ENCODE peak calls at places on chromosome 15, in ten cellular contexts. One of them, this sample, is unnamed.

GRCh38 chr15:88438181-88438580 is 29.0 kb downstream of the MRPL46 start:
- DNase-seq in left ventricle myocardium inferior: no peak
- DNase-seq in bronchial epithelial cell: no peak
- DNase-seq in Calu3: no peak
- DNase-seq in cardiac fibroblast: no peak
- DNase-seq in A549: no peak
- DNase-seq in HFFc6: no peak
- DNase-seq in MM.1S: no peak
- DNase-seq in fibroblast of pulmonary artery: no peak
- DNase-seq in uterus: no peak
- DNase-seq in this sample: no peak

GRCh38 chr15:69415381-69415780 is 1.2 kb downstream of the KIF23 start:
- DNase-seq in left ventricle myocardium inferior: no peak
- DNase-seq in bronchial epithelial cell: no peak
- DNase-seq in Calu3: no peak
- DNase-seq in cardiac fibroblast: peak
- DNase-seq in A549: no peak
- DNase-seq in HFFc6: no peak
- DNase-seq in MM.1S: no peak
- DNase-seq in fibroblast of pulmonary artery: peak
- DNase-seq in uterus: no peak
- DNase-seq in this sample: no peak

GRCh38 chr15:76012021-76012551 is at the start of gene NRG4:
- DNase-seq in left ventricle myocardium inferior: no peak
- DNase-seq in bronchial epithelial cell: peak
- DNase-seq in Calu3: peak
- DNase-seq in cardiac fibroblast: peak
- DNase-seq in A549: peak
- DNase-seq in HFFc6: no peak
- DNase-seq in MM.1S: no peak
- DNase-seq in fibroblast of pulmonary artery: peak
- DNase-seq in uterus: no peak
- DNase-seq in this sample: no peak

GRCh38 chr15:57635300-57635944 is 43.7 kb downstream of the MYZAP start:
- DNase-seq in left ventricle myocardium inferior: peak
- DNase-seq in bronchial epithelial cell: no peak
- DNase-seq in Calu3: no peak
- DNase-seq in cardiac fibroblast: no peak
- DNase-seq in A549: no peak
- DNase-seq in HFFc6: no peak
- DNase-seq in MM.1S: no peak
- DNase-seq in fibroblast of pulmonary artery: no peak
- DNase-seq in uterus: no peak
- DNase-seq in this sample: no peak

GRCh38 chr15:74978503-74978902 is 16.9 kb upstream of the SCAMP5 start:
- DNase-seq in left ventricle myocardium inferior: no peak
- DNase-seq in bronchial epithelial cell: peak
- DNase-seq in Calu3: no peak
- DNase-seq in cardiac fibroblast: peak
- DNase-seq in A549: no peak
- DNase-seq in HFFc6: no peak
- DNase-seq in MM.1S: no peak
- DNase-seq in fibroblast of pulmonary artery: peak
- DNase-seq in uterus: no peak
- DNase-seq in this sample: peak

GRCh38 chr15:39543651-39544050 is 37.2 kb upstream of the THBS1 start:
- DNase-seq in left ventricle myocardium inferior: no peak
- DNase-seq in bronchial epithelial cell: no peak
- DNase-seq in Calu3: no peak
- DNase-seq in cardiac fibroblast: peak
- DNase-seq in A549: peak
- DNase-seq in HFFc6: no peak
- DNase-seq in MM.1S: no peak
- DNase-seq in fibroblast of pulmonary artery: peak
- DNase-seq in uterus: no peak
- DNase-seq in this sample: no peak

GRCh38 chr15:64690578-64691296 is 84.7 kb downstream of the RBPMS2 start:
- DNase-seq in left ventricle myocardium inferior: no peak
- DNase-seq in bronchial epithelial cell: no peak
- DNase-seq in Calu3: no peak
- DNase-seq in cardiac fibroblast: no peak
- DNase-seq in A549: no peak
- DNase-seq in HFFc6: no peak
- DNase-seq in MM.1S: no peak
- DNase-seq in fibroblast of pulmonary artery: no peak
- DNase-seq in uterus: no peak
- DNase-seq in this sample: no peak

GRCh38 chr15:40964634-40965033 is 11.4 kb downstream of the CHAC1 start:
- DNase-seq in left ventricle myocardium inferior: no peak
- DNase-seq in bronchial epithelial cell: no peak
- DNase-seq in Calu3: no peak
- DNase-seq in cardiac fibroblast: no peak
- DNase-seq in A549: no peak
- DNase-seq in HFFc6: no peak
- DNase-seq in MM.1S: no peak
- DNase-seq in fibroblast of pulmonary artery: no peak
- DNase-seq in uterus: no peak
- DNase-seq in this sample: no peak

GRCh38 chr15:72584006-72584405 is 70.5 kb upstream of the GOLGA6B start:
- DNase-seq in left ventricle myocardium inferior: no peak
- DNase-seq in bronchial epithelial cell: no peak
- DNase-seq in Calu3: no peak
- DNase-seq in cardiac fibroblast: no peak
- DNase-seq in A549: no peak
- DNase-seq in HFFc6: peak
- DNase-seq in MM.1S: no peak
- DNase-seq in fibroblast of pulmonary artery: peak
- DNase-seq in uterus: no peak
- DNase-seq in this sample: no peak

GRCh38 chr15:51736646-51737537 is 563 bp downstream of the LYSMD2 start:
- DNase-seq in left ventricle myocardium inferior: peak
- DNase-seq in bronchial epithelial cell: no peak
- DNase-seq in Calu3: peak
- DNase-seq in cardiac fibroblast: peak
- DNase-seq in A549: peak
- DNase-seq in HFFc6: no peak
- DNase-seq in MM.1S: no peak
- DNase-seq in fibroblast of pulmonary artery: no peak
- DNase-seq in uterus: peak
- DNase-seq in this sample: peak

GRCh38 chr15:27538325-27538724 is 560.8 kb downstream of the OCA2 start:
- DNase-seq in left ventricle myocardium inferior: no peak
- DNase-seq in bronchial epithelial cell: no peak
- DNase-seq in Calu3: no peak
- DNase-seq in cardiac fibroblast: no peak
- DNase-seq in A549: no peak
- DNase-seq in HFFc6: no peak
- DNase-seq in MM.1S: no peak
- DNase-seq in fibroblast of pulmonary artery: no peak
- DNase-seq in uterus: no peak
- DNase-seq in this sample: no peak

GRCh38 chr15:72082176-72082575 is 35.8 kb downstream of the MYO9A start:
- DNase-seq in left ventricle myocardium inferior: no peak
- DNase-seq in bronchial epithelial cell: no peak
- DNase-seq in Calu3: no peak
- DNase-seq in cardiac fibroblast: no peak
- DNase-seq in A549: no peak
- DNase-seq in HFFc6: no peak
- DNase-seq in MM.1S: no peak
- DNase-seq in fibroblast of pulmonary artery: no peak
- DNase-seq in uterus: no peak
- DNase-seq in this sample: no peak

GRCh38 chr15:36903922-36904479 is 196.3 kb downstream of the MEIS2 start:
- DNase-seq in left ventricle myocardium inferior: no peak
- DNase-seq in bronchial epithelial cell: peak
- DNase-seq in Calu3: peak
- DNase-seq in cardiac fibroblast: no peak
- DNase-seq in A549: no peak
- DNase-seq in HFFc6: no peak
- DNase-seq in MM.1S: no peak
- DNase-seq in fibroblast of pulmonary artery: no peak
- DNase-seq in uterus: no peak
- DNase-seq in this sample: no peak

GRCh38 chr15:57598346-57598745 is 6.6 kb downstream of the MYZAP start:
- DNase-seq in left ventricle myocardium inferior: no peak
- DNase-seq in bronchial epithelial cell: no peak
- DNase-seq in Calu3: no peak
- DNase-seq in cardiac fibroblast: no peak
- DNase-seq in A549: no peak
- DNase-seq in HFFc6: no peak
- DNase-seq in MM.1S: no peak
- DNase-seq in fibroblast of pulmonary artery: no peak
- DNase-seq in uterus: no peak
- DNase-seq in this sample: no peak

GRCh38 chr15:91424001-91424400 is 323.9 kb downstream of the SV2B start:
- DNase-seq in left ventricle myocardium inferior: no peak
- DNase-seq in bronchial epithelial cell: no peak
- DNase-seq in Calu3: no peak
- DNase-seq in cardiac fibroblast: no peak
- DNase-seq in A549: no peak
- DNase-seq in HFFc6: no peak
- DNase-seq in MM.1S: no peak
- DNase-seq in fibroblast of pulmonary artery: no peak
- DNase-seq in uterus: no peak
- DNase-seq in this sample: no peak

GRCh38 chr15:83943043-83943442 is 289.1 kb downstream of the ADAMTSL3 start:
- DNase-seq in left ventricle myocardium inferior: no peak
- DNase-seq in bronchial epithelial cell: peak
- DNase-seq in Calu3: no peak
- DNase-seq in cardiac fibroblast: peak
- DNase-seq in A549: no peak
- DNase-seq in HFFc6: no peak
- DNase-seq in MM.1S: no peak
- DNase-seq in fibroblast of pulmonary artery: no peak
- DNase-seq in uterus: no peak
- DNase-seq in this sample: no peak

GRCh38 chr15:98734472-98735284 is 86.3 kb downstream of the IGF1R start:
- DNase-seq in left ventricle myocardium inferior: no peak
- DNase-seq in bronchial epithelial cell: peak
- DNase-seq in Calu3: no peak
- DNase-seq in cardiac fibroblast: peak
- DNase-seq in A549: no peak
- DNase-seq in HFFc6: no peak
- DNase-seq in MM.1S: no peak
- DNase-seq in fibroblast of pulmonary artery: no peak
- DNase-seq in uterus: no peak
- DNase-seq in this sample: no peak

GRCh38 chr15:64883997-64884511 is 27.6 kb upstream of the ANKDD1A start:
- DNase-seq in left ventricle myocardium inferior: peak
- DNase-seq in bronchial epithelial cell: peak
- DNase-seq in Calu3: peak
- DNase-seq in cardiac fibroblast: peak
- DNase-seq in A549: peak
- DNase-seq in HFFc6: peak
- DNase-seq in MM.1S: no peak
- DNase-seq in fibroblast of pulmonary artery: peak
- DNase-seq in uterus: peak
- DNase-seq in this sample: peak

GRCh38 chr15:75661041-75661778 is 13.5 kb downstream of the SNX33 start:
- DNase-seq in left ventricle myocardium inferior: peak
- DNase-seq in bronchial epithelial cell: peak
- DNase-seq in Calu3: peak
- DNase-seq in cardiac fibroblast: peak
- DNase-seq in A549: peak
- DNase-seq in HFFc6: peak
- DNase-seq in MM.1S: no peak
- DNase-seq in fibroblast of pulmonary artery: peak
- DNase-seq in uterus: peak
- DNase-seq in this sample: no peak

GRCh38 chr15:31265090-31265870 is 61.4 kb upstream of the KLF13 start:
- DNase-seq in left ventricle myocardium inferior: peak
- DNase-seq in bronchial epithelial cell: no peak
- DNase-seq in Calu3: no peak
- DNase-seq in cardiac fibroblast: no peak
- DNase-seq in A549: no peak
- DNase-seq in HFFc6: no peak
- DNase-seq in MM.1S: no peak
- DNase-seq in fibroblast of pulmonary artery: no peak
- DNase-seq in uterus: no peak
- DNase-seq in this sample: no peak

GRCh38 chr15:89673162-89673506 is 6.0 kb downstream of the PLIN1 start:
- DNase-seq in left ventricle myocardium inferior: no peak
- DNase-seq in bronchial epithelial cell: peak
- DNase-seq in Calu3: no peak
- DNase-seq in cardiac fibroblast: peak
- DNase-seq in A549: peak
- DNase-seq in HFFc6: no peak
- DNase-seq in MM.1S: peak
- DNase-seq in fibroblast of pulmonary artery: peak
- DNase-seq in uterus: no peak
- DNase-seq in this sample: peak

GRCh38 chr15:45268135-45268534 is 16.1 kb downstream of the SLC28A2 start:
- DNase-seq in left ventricle myocardium inferior: no peak
- DNase-seq in bronchial epithelial cell: peak
- DNase-seq in Calu3: peak
- DNase-seq in cardiac fibroblast: no peak
- DNase-seq in A549: peak
- DNase-seq in HFFc6: no peak
- DNase-seq in MM.1S: no peak
- DNase-seq in fibroblast of pulmonary artery: no peak
- DNase-seq in uterus: no peak
- DNase-seq in this sample: peak
- TF ChIP-seq CTCF in left ventricle myocardium inferior: no peak
- TF ChIP-seq CTCF in bronchial epithelial cell: peak
- TF ChIP-seq CTCF in Calu3: peak
- TF ChIP-seq CTCF in cardiac fibroblast: no peak
- TF ChIP-seq CTCF in A549: no peak
- TF ChIP-seq CTCF in HFFc6: peak
- TF ChIP-seq CTCF in MM.1S: peak
- TF ChIP-seq CTCF in fibroblast of pulmonary artery: no peak
- TF ChIP-seq CTCF in uterus: no peak
- TF ChIP-seq CTCF in this sample: no peak

GRCh38 chr15:60444289-60444912 is 34.5 kb downstream of the ICE2 start:
- DNase-seq in left ventricle myocardium inferior: no peak
- DNase-seq in bronchial epithelial cell: peak
- DNase-seq in Calu3: peak
- DNase-seq in cardiac fibroblast: peak
- DNase-seq in A549: peak
- DNase-seq in HFFc6: peak
- DNase-seq in MM.1S: no peak
- DNase-seq in fibroblast of pulmonary artery: peak
- DNase-seq in uterus: no peak
- DNase-seq in this sample: no peak
- TF ChIP-seq CTCF in left ventricle myocardium inferior: peak
- TF ChIP-seq CTCF in bronchial epithelial cell: peak
- TF ChIP-seq CTCF in Calu3: peak
- TF ChIP-seq CTCF in cardiac fibroblast: peak
- TF ChIP-seq CTCF in A549: peak
- TF ChIP-seq CTCF in HFFc6: peak
- TF ChIP-seq CTCF in MM.1S: peak
- TF ChIP-seq CTCF in fibroblast of pulmonary artery: peak
- TF ChIP-seq CTCF in uterus: peak
- TF ChIP-seq CTCF in this sample: no peak

GRCh38 chr15:60299452-60300047 is 98.2 kb downstream of the ANXA2 start:
- DNase-seq in left ventricle myocardium inferior: no peak
- DNase-seq in bronchial epithelial cell: peak
- DNase-seq in Calu3: no peak
- DNase-seq in cardiac fibroblast: peak
- DNase-seq in A549: no peak
- DNase-seq in HFFc6: peak
- DNase-seq in MM.1S: no peak
- DNase-seq in fibroblast of pulmonary artery: peak
- DNase-seq in uterus: peak
- DNase-seq in this sample: no peak
- TF ChIP-seq CTCF in left ventricle myocardium inferior: peak
- TF ChIP-seq CTCF in bronchial epithelial cell: peak
- TF ChIP-seq CTCF in Calu3: no peak
- TF ChIP-seq CTCF in cardiac fibroblast: peak
- TF ChIP-seq CTCF in A549: no peak
- TF ChIP-seq CTCF in HFFc6: peak
- TF ChIP-seq CTCF in MM.1S: no peak
- TF ChIP-seq CTCF in fibroblast of pulmonary artery: no peak
- TF ChIP-seq CTCF in uterus: peak
- TF ChIP-seq CTCF in this sample: no peak

GRCh38 chr15:28959326-28959725 is 73.6 kb downstream of the APBA2 start:
- DNase-seq in left ventricle myocardium inferior: no peak
- DNase-seq in bronchial epithelial cell: no peak
- DNase-seq in Calu3: no peak
- DNase-seq in cardiac fibroblast: no peak
- DNase-seq in A549: no peak
- DNase-seq in HFFc6: no peak
- DNase-seq in MM.1S: no peak
- DNase-seq in fibroblast of pulmonary artery: no peak
- DNase-seq in uterus: no peak
- DNase-seq in this sample: no peak
- TF ChIP-seq CTCF in left ventricle myocardium inferior: no peak
- TF ChIP-seq CTCF in bronchial epithelial cell: no peak
- TF ChIP-seq CTCF in Calu3: no peak
- TF ChIP-seq CTCF in cardiac fibroblast: no peak
- TF ChIP-seq CTCF in A549: no peak
- TF ChIP-seq CTCF in HFFc6: no peak
- TF ChIP-seq CTCF in MM.1S: no peak
- TF ChIP-seq CTCF in fibroblast of pulmonary artery: no peak
- TF ChIP-seq CTCF in uterus: no peak
- TF ChIP-seq CTCF in this sample: no peak